ENCODE peak calls at places on chromosome 18, in six cellular contexts. E, L, B, R, G and P are unnamed samples.

GRCh38 chr18:50441518-50441917 is 66.7 kb downstream of the SKA1 start:
- DNase-seq in B (no peak), R (no peak), L (no peak), G (no peak), E (no peak), P (no peak)

GRCh38 chr18:50563376-50563775 is 3.5 kb downstream of the MAPK4 start:
- DNase-seq in L (no peak), R (no peak), G (no peak), B (no peak), E (no peak), P (no peak)

GRCh38 chr18:79368681-79369080 is 27.0 kb upstream of the NFATC1 start:
- DNase-seq in G (no peak), E (no peak), L (no peak), B (no peak), R (no peak), P (no peak)

GRCh38 chr18:13414542-13414941 is 196.0 kb downstream of the LDLRAD4 start:
- DNase-seq in G (no peak), R (no peak), L (no peak), B (no peak), E (no peak), P (no peak)

GRCh38 chr18:34224423-34225217 is at the start of gene NOL4:
- DNase-seq in L (no peak), G (peak; percentile 36), R (peak; percentile 18), E (peak; percentile 89), B (no peak), P (peak; percentile 85)

GRCh38 chr18:65938592-65939372 is 188.0 kb downstream of the CDH7 start:
- DNase-seq in B (no peak), E (peak; percentile 55), L (peak; percentile 2), G (peak; percentile 80), R (no peak), P (peak; percentile 59)

GRCh38 chr18:70288171-70288850 is 534 bp upstream of the SOCS6 start:
- DNase-seq in E (peak; percentile 41), B (no peak), R (peak; percentile 24), G (peak; percentile 23), L (no peak), P (peak; percentile 59)

GRCh38 chr18:59787998-59788875 is 91.0 kb upstream of the CCBE1 start:
- DNase-seq in L (peak; percentile 74), E (no peak), B (peak; percentile 58), R (no peak), G (peak; percentile 70), P (no peak)

GRCh38 chr18:1805526-1805925 is 765.8 kb downstream of the METTL4 start:
- DNase-seq in E (no peak), G (no peak), B (no peak), R (no peak), L (no peak), P (no peak)

GRCh38 chr18:74652392-74652988 is 54.8 kb downstream of the ZNF407 start:
- DNase-seq in R (no peak), B (peak; percentile 47), E (no peak), G (peak; percentile 69), L (peak; percentile 47), P (no peak)

GRCh38 chr18:3912705-3913104 is 462.7 kb downstream of the TGIF1 start:
- DNase-seq in R (no peak), G (no peak), L (no peak), E (no peak), B (no peak), P (no peak)

GRCh38 chr18:28175047-28175929 is 1.6 kb downstream of the CDH2 start:
- DNase-seq in E (peak; percentile 54), R (no peak), B (peak; percentile 42), L (no peak), G (peak; percentile 35), P (peak; percentile 71)

GRCh38 chr18:47983055-47983454 is 52.6 kb upstream of the SMAD2 start:
- DNase-seq in G (no peak), E (no peak), R (no peak), B (no peak), L (no peak), P (peak; percentile 34)

GRCh38 chr18:22282311-22283235 is 113.2 kb downstream of the GATA6 start:
- DNase-seq in G (peak; percentile 89), E (no peak), B (peak; percentile 33), R (no peak), L (peak; percentile 92), P (no peak)

DNA sequence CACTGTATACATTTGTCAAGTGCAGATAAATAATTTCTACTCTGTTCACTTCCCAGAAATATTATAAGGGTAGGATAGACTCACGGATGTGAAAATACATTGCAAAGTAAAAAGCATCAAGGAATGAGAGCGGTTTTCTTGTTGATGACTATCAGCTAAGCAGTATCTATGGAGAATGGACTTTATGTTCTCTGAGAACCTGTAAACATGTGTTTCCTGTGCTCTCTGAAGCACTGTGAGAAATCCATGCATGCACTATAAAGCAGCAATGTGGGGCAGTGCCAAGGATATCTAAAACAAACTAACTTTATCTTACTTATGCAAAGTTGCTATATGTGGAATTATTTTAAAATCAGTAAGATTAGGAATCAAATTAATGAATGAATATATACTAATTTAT is 4.5 kb upstream of the SIGLEC15 start:
- DNase-seq in E (no peak), R (no peak), B (no peak), G (no peak), L (no peak), P (no peak)
- TF ChIP-seq CTCF in E (no peak), R (no peak), B (no peak), G (no peak), L (no peak), P (no peak)

GRCh38 chr18:10482363-10482984 is 28.0 kb downstream of the APCDD1 start:
- DNase-seq in G (no peak), B (no peak), E (no peak), R (no peak), L (no peak), P (no peak)
- TF ChIP-seq CTCF in G (no peak), B (no peak), E (no peak), R (no peak), L (no peak), P (no peak)

DNA sequence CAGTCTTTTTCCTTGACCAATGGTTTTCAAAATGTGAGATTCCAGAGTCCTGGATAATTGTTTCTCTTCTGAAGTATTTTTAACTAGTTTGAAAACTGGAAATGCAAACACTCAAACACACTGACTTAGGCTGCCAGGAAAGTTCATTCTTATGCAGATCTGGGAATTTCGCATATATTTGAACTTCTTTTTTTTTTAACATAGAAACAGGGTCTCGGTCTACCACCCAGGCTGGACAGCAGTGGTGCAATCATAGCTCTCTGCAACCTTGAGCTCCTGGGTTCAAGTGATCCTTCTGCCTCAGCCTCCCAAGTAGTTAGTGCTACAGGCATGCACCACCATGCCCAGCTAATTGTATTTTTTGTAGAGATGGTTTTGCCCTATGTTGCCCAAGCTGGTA is 79.6 kb downstream of the DYM start:
- DNase-seq in B (no peak), G (no peak), E (no peak), L (no peak), R (no peak), P (no peak)
- TF ChIP-seq CTCF in B (no peak), G (no peak), E (no peak), L (no peak), R (no peak), P (no peak)

GRCh38 chr18:7020995-7021777 is 96.4 kb downstream of the LAMA1 start:
- DNase-seq in L (no peak), E (no peak), B (no peak), G (no peak), R (no peak), P (no peak)
- TF ChIP-seq CTCF in L (no peak), E (no peak), B (no peak), G (no peak), R (no peak), P (no peak)

GRCh38 chr18:32483002-32483401 is 12.3 kb upstream of the GAREM1 start:
- DNase-seq in E (no peak), B (no peak), R (no peak), G (no peak), L (no peak), P (no peak)
- TF ChIP-seq CTCF in E (no peak), B (no peak), R (no peak), G (no peak), L (no peak), P (no peak)

DNA sequence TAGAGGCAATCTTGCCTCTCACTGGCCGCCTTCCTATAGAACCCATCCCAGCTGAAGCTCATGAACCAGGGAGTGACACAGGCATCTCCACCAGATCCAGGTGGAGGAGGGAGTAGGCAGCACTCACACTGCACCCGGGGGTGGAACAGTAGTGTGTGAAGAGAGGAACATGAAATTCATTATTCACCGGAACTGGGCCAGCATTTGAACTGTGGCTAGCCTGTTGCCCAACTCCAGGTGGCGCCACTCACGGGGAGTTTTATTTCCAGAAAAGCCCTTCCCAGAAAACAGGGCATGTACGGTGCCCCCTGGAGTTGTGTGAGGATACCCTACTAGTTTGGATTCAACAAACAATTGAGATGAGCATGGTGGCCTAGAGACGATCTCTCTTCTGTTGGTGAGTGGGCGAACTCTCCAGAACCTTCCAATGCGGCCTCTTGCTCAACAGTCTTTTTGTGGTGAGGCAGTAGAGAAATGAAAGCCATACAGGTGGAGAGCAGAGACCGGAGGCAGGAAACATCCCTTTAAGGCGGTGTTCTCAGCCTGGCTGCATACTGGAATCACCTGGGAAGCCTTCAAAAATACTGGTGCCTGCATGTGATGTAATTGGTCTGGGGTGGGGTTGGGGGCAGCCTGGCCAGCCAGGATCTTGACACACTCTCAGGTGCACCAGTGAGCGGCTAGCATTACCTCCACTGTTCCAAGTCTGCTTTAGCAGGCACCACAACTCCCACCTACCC is 73.5 kb upstream of the NEDD4L start:
- DNase-seq in G (peak; percentile 5), B (no peak), E (peak; percentile 22), R (no peak), L (no peak), P (peak; percentile 24)
- TF ChIP-seq CTCF in G (peak; percentile 66), B (peak; percentile 73), E (peak; percentile 44), R (no peak), L (peak; percentile 62), P (peak; percentile 44)

DNA sequence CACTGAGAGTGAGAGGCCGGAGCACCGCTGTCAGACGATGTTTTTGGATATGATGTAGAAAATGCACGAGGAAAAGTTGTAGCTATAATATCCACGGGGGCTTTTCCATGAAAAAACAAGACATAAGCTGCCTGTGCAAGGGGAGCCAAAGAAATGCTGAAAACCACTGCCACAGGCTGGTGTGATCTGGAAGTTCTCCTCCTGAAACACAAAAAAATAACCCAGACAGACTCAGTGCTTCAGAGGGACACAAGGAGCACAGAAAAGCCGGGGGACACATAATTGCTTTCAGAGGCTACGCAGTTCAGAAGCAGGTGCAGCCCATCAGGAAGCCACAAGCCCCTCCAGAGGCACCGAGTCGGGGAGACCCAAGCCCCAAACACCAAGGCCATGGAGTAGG is 98.2 kb downstream of the ZNF516 start:
- DNase-seq in G (no peak), R (no peak), E (no peak), B (no peak), L (no peak), P (no peak)
- TF ChIP-seq CTCF in G (no peak), R (no peak), E (no peak), B (peak; percentile 37), L (no peak), P (no peak)

DNA sequence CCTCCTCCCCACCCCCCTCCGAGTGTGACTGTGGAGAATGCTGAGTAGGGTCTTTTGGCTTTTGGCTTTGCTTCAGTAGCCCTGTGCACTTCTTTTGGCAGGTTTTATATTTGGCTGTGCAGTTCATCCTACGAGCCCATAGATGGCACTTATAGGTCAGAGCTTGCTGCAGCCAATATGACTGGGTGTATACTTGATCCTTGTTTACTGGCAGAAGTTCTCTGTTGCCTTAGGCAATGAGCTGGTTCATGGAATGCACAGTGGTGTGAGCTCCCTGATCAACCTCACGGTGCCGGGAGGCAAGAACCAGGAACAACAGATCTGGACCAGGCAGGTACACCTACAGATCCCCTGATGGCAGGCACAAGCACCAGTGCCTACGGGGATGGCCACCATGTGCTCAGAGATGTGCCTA is 190.2 kb downstream of the KIAA1328 start:
- DNase-seq in G (peak; percentile 43), L (peak; percentile 5), B (peak; percentile 3), R (no peak), E (peak; percentile 7), P (no peak)
- TF ChIP-seq CTCF in G (no peak), L (peak; percentile 67), B (peak; percentile 39), R (no peak), E (peak; percentile 47), P (no peak)